ENCODE peak calls at places on chromosomes 6 and 20, in four cellular contexts. A is A549, F is IMR-90, W is HepG2. Z is an unnamed sample.

GRCh38 chr20:3374296-3374695 is 33.2 kb downstream of the DNAAF9 start:
- DNase-seq in A (no peak), F (no peak), W (no peak), Z (no peak)

GRCh38 chr20:17882065-17882833 is 86.3 kb downstream of the SNX5 start:
- DNase-seq in F (no peak), A (no peak), W (peak; percentile 95), Z (no peak)

GRCh38 chr6:109315331-109316129 is 66.7 kb downstream of the CD164 start:
- DNase-seq in F (no peak), A (no peak), W (no peak), Z (no peak)

GRCh38 chr6:18101271-18101670 is 21.2 kb downstream of the NHLRC1 start:
- DNase-seq in A (no peak), F (peak; percentile 73), W (no peak), Z (no peak)

GRCh38 chr20:58778774-58779173 is 71.9 kb downstream of the GNAS-AS1 start:
- DNase-seq in F (no peak), A (no peak), W (no peak), Z (no peak)

GRCh38 chr6:167907837-167908681 is 81.3 kb downstream of the AFDN start:
- DNase-seq in W (peak; percentile 51), F (peak; percentile 28), A (peak; percentile 6), Z (no peak)

GRCh38 chr6:69343856-69344255 is 453.0 kb downstream of the LMBRD1 start:
- DNase-seq in F (no peak), A (no peak), W (no peak), Z (no peak)

GRCh38 chr6:94050515-94050914 is 631.2 kb upstream of the EPHA7 start:
- DNase-seq in A (no peak), F (no peak), W (no peak), Z (no peak)

GRCh38 chr6:15371151-15371550 is 125.3 kb downstream of the JARID2 start:
- DNase-seq in W (no peak), F (no peak), A (no peak), Z (no peak)

GRCh38 chr20:33532753-33533459 is 43.0 kb downstream of the CBFA2T2 start:
- DNase-seq in W (no peak), F (peak; percentile 54), A (no peak), Z (no peak)

GRCh38 chr20:4613184-4613583 is 108.5 kb upstream of the PRND start:
- DNase-seq in F (no peak), A (no peak), W (no peak), Z (no peak)

GRCh38 chr6:41092421-41093140 is 19.8 kb downstream of the NFYA start:
- DNase-seq in W (peak; percentile 41), F (peak; percentile 37), A (peak; percentile 7), Z (no peak)

GRCh38 chr6:46381579-46381978 is 109.7 kb downstream of the RCAN2 start:
- DNase-seq in A (no peak), F (no peak), W (no peak), Z (no peak)

GRCh38 chr6:44004625-44005506 is 122.4 kb downstream of the MRPL14 start:
- DNase-seq in W (no peak), A (no peak), F (peak; percentile 33), Z (peak; percentile 37)

GRCh38 chr20:3632311-3633004 is 30.7 kb downstream of the GFRA4 start:
- DNase-seq in F (no peak), A (no peak), W (peak; percentile 43), Z (no peak)

GRCh38 chr6:42818878-42819277 is 37.0 kb downstream of the BICRAL start:
- DNase-seq in A (no peak), F (no peak), W (no peak), Z (no peak)

GRCh38 chr6:24666097-24666615 is 543 bp downstream of the TDP2 start:
- DNase-seq in A (no peak), W (no peak), F (peak; percentile 35), Z (peak; percentile 68)

GRCh38 chr20:8524716-8525343 is 392.8 kb downstream of the PLCB1 start:
- DNase-seq in W (no peak), A (no peak), F (no peak), Z (no peak)

GRCh38 chr20:8532169-8532568 is 400.1 kb downstream of the PLCB1 start:
- DNase-seq in A (no peak), W (no peak), F (no peak), Z (no peak)

GRCh38 chr20:8523684-8524083 is 391.6 kb downstream of the PLCB1 start:
- DNase-seq in F (peak; percentile 8), A (no peak), W (no peak), Z (no peak)

GRCh38 chr20:8530022-8530421 is 398.0 kb downstream of the PLCB1 start:
- DNase-seq in W (no peak), F (peak; percentile 23), A (no peak), Z (no peak)

GRCh38 chr20:8527998-8528397 is 395.9 kb downstream of the PLCB1 start:
- DNase-seq in A (no peak), W (no peak), F (peak; percentile 95), Z (no peak)
- TF ChIP-seq MAZ in A (no peak), W (no peak), F (no peak), Z (no peak)

GRCh38 chr20:50152394-50153152 is 950 bp downstream of the PEDS1 start:
- DNase-seq in A (no peak), F (no peak), W (no peak), Z (peak; percentile 48)

GRCh38 chr20:50153153-50153499 is 397 bp downstream of the PEDS1 start:
- DNase-seq in W (no peak), F (no peak), A (no peak), Z (peak; percentile 48)

GRCh38 chr20:50153500-50154377 is at the start of gene PEDS1:
- DNase-seq in F (peak; percentile 90), A (peak; percentile 98), W (peak; percentile 83), Z (peak; percentile 98)

GRCh38 chr20:50149481-50150254 is 3.9 kb downstream of the PEDS1 start:
- DNase-seq in A (no peak), W (no peak), F (no peak), Z (no peak)

GRCh38 chr20:50151034-50151743 is 2.3 kb downstream of the PEDS1 start:
- DNase-seq in F (no peak), W (no peak), A (no peak), Z (peak; percentile 55)
- TF ChIP-seq MAZ in F (no peak), W (no peak), A (no peak), Z (no peak)

DNA sequence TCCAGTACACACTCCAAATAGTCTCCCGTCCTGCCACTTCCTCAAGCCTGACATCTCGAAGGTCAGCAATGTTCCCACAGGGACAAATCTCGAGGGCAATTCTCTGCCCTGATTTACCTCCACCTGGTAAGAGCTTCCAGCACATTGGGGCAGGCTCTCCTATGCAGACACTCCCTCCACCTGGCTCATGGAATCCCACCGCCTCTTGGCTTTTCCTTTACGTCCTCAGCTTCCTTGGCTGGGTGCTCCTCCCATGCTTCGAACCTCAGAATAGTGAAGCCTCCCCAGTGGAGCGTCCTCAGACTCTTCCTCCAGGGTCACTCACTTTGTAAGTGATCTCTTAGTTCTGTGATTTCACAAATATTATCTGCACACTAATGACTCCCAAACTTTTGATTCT is 205.2 kb upstream of the ECI2 start:
- DNase-seq in F (no peak), W (no peak), A (no peak), Z (no peak)
- TF ChIP-seq MAZ in F (no peak), W (no peak), A (no peak), Z (no peak)

DNA sequence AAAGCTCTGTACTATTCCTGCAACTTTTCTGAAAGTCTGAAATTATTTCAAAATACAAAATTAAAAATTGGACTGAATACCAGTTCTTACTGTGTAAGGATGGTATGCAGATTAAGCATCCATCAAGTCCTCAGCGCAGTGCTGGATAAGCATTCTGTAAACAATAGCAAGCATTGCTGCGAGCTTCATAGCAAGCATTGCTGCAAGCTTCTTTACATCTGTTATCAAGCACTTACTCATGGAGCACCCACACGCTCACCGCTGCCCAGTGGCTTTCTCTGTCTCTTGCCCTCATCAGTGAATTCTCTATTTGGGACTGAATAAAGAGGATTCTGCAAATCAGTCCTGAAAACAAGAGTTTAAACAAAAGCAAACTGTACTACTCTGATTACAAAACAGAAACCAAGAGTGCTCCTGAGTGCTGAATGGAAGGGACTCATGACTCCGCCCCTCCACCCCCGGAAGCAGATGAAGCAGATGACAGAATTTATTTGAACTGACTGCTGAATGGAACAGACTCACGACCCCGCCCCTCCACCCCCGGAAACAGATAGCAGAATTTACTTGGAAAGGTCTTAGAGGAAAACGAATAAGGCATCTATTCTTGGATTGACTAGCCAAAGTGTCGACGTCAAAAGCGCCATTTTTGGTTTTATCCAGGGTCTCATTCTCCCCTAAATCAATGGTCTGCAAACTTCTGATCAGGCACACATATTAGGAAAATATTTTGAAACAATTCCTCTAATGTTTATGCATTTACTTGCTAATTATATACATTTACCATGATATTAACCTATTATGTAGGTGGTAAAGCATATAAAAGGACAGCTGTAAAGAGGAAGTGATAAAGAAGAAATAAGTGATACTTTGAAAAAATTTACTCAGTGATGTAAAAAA is 22.1 kb upstream of the EYA2 start:
- DNase-seq in A (no peak), W (no peak), F (peak; percentile 72), Z (peak; percentile 29)
- TF ChIP-seq MAZ in A (no peak), W (no peak), F (peak; percentile 21), Z (no peak)

GRCh38 chr6:37673436-37673835 is 24.2 kb downstream of the MDGA1 start:
- DNase-seq in A (no peak), W (no peak), F (no peak), Z (no peak)
- TF ChIP-seq MAZ in A (no peak), W (no peak), F (no peak), Z (no peak)

DNA sequence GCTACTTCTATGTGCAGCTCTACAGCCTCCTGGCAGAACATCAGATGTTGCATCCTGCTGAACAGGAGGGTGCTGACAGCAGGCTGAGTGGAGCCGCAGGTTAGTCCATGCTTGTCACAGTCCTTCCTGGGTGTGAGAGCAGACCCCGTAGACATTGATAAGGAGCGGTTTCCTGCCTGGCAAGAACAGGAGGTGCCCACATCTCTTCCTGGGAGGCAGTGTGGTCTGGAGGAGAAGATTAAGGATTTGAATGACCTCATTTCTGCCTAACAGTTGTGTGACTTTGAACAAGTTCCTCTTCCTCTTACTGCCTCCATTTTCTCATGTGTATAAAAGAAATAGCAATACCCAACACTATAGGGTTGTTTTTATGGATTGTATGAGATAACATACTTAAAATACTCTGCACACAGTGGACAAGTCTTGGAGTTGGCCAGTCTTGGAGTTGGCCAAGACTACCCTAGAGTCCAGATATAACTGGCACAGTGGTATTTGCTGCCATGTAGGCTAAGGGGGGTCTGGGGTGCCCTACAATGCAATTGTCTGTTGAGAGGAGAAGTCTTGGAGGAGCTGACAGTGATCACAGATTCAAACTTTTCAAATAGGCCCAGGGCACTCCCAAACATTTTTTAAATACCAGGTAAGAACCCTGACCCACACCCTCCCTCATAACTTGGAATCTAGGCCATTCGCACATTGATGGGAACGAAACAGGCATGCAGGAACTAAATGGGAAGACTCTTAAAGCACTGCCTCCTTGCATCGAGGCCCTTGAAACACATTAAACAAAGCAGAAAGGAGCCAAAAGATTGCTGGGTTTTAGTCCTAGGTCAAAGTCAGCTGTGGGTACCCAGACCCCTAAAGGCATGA is 32.6 kb upstream of the TBC1D7 start:
- DNase-seq in F (no peak), W (no peak), A (no peak), Z (peak; percentile 78)
- TF ChIP-seq MAZ in F (no peak), W (no peak), A (no peak), Z (no peak)

Z was measured in K562.